ENCODE peak calls at places on chromosome 22, in five cellular contexts. X is AG10803, V is PC-9, I is stromal cell of bone marrow, J is T-helper 9 cell. T is an unnamed sample.

GRCh38 chr22:36613958-36614357 is 85.0 kb upstream of the EIF3D start:
- DNase-seq in X (peak), V (peak), I (no peak), J (no peak), T (no peak)

GRCh38 chr22:50621491-50621880 is 6.5 kb downstream of the ARSA start:
- DNase-seq in X (no peak), V (no peak), I (no peak), J (peak), T (no peak)

GRCh38 chr22:24325105-24325757 is 54.6 kb downstream of the SPECC1L start:
- DNase-seq in X (peak), V (peak), I (peak), J (no peak), T (no peak)

GRCh38 chr22:23230348-23231068 is 50.2 kb downstream of the BCR start:
- DNase-seq in X (no peak), V (no peak), I (no peak), J (no peak), T (no peak)

GRCh38 chr22:46292173-46292572 is 4.5 kb upstream of the GTSE1 start:
- DNase-seq in X (no peak), V (no peak), I (no peak), J (no peak), T (no peak)

GRCh38 chr22:43356881-43357280 is 13.7 kb upstream of the SCUBE1 start:
- DNase-seq in X (no peak), V (no peak), I (no peak), J (no peak), T (no peak)

GRCh38 chr22:48192071-48192470 is 1429.6 kb downstream of the TBC1D22A start:
- DNase-seq in X (no peak), V (no peak), I (no peak), J (no peak), T (no peak)

GRCh38 chr22:37259540-37260029 is 15.5 kb upstream of the RAC2 start:
- DNase-seq in X (peak), V (no peak), I (no peak), J (no peak), T (no peak)

GRCh38 chr22:49370841-49371301 is 456.8 kb downstream of the BRD1 start:
- DNase-seq in X (no peak), V (no peak), I (no peak), J (no peak), T (no peak)

GRCh38 chr22:32764330-32765116 is 37.0 kb upstream of the TIMP3 start:
- DNase-seq in X (peak), V (peak), I (peak), J (no peak), T (no peak)

GRCh38 chr22:11605468-11605981 is 3922.5 kb upstream of the OR11H1 start:
- DNase-seq in X (no peak), V (no peak), I (no peak), J (no peak), T (no peak)

GRCh38 chr22:36838119-36839030 is 21.5 kb upstream of the PVALB start:
- DNase-seq in X (no peak), V (no peak), I (no peak), J (no peak), T (no peak)

GRCh38 chr22:28435271-28435825 is 244.3 kb downstream of the TTC28 start:
- DNase-seq in X (no peak), V (peak), I (no peak), J (no peak), T (no peak)

GRCh38 chr22:30192427-30192826 is 54.1 kb downstream of the LIF start:
- DNase-seq in X (no peak), V (no peak), I (no peak), J (no peak), T (no peak)

GRCh38 chr22:49862408-49862776 is 8.7 kb downstream of the ZBED4 start:
- DNase-seq in X (no peak), V (no peak), I (no peak), J (no peak), T (no peak)

GRCh38 chr22:37563153-37564081 is 3.1 kb downstream of the CDC42EP1 start:
- DNase-seq in X (peak), V (peak), I (peak), J (no peak), T (no peak)

GRCh38 chr22:22712092-22712658 is 67.8 kb downstream of the GGTLC2 start:
- DNase-seq in X (no peak), V (no peak), I (no peak), J (no peak), T (no peak)

GRCh38 chr22:24938741-24939341 is 7.7 kb downstream of the LHFPL7 start:
- DNase-seq in X (peak), V (no peak), I (no peak), J (no peak), T (peak)

GRCh38 chr22:27650985-27651384 is 150.6 kb downstream of the MN1 start:
- DNase-seq in X (no peak), V (no peak), I (no peak), J (no peak), T (no peak)

GRCh38 chr22:49437956-49438355 is 389.7 kb downstream of the BRD1 start:
- DNase-seq in X (no peak), V (no peak), I (no peak), J (no peak), T (no peak)

GRCh38 chr22:22168941-22169867 is 75.4 kb upstream of the VPREB1 start:
- DNase-seq in X (no peak), V (no peak), I (no peak), J (no peak), T (no peak)

GRCh38 chr22:50262460-50262911 is 1.0 kb upstream of the MAPK12 start:
- DNase-seq in X (no peak), V (peak), I (no peak), J (no peak), T (no peak)

GRCh38 chr22:26318975-26319374 is 110.1 kb upstream of the ASPHD2 start:
- DNase-seq in X (peak), V (no peak), I (no peak), J (no peak), T (no peak)

GRCh38 chr22:35649026-35649553 is 844 bp downstream of the APOL6 start:
- DNase-seq in X (no peak), V (no peak), I (no peak), J (no peak), T (no peak)

GRCh38 chr22:32700186-32700882 is 101.2 kb upstream of the TIMP3 start:
- DNase-seq in X (peak), V (peak), I (no peak), J (no peak), T (no peak)